ENCODE peak calls at places on chromosome 2, in nine cellular contexts. A is IMR-90; D is CD4-positive, alpha-beta memory T cell; Z is spleen; U is aorta; I is K562; X is ovary; F is pancreas; V is uterus. S is an unnamed sample.

GRCh38 chr2:10361220-10361588 is 58.5 kb downstream of the HPCAL1 start:
- DNase-seq in A (peak), D (no peak), Z (no peak), U (no peak), I (no peak), X (no peak), F (no peak), V (no peak), S (no peak)

GRCh38 chr2:68157002-68157401 is 686 bp upstream of the PNO1 start:
- DNase-seq in A (peak), D (no peak), Z (peak), U (peak), I (peak), X (no peak), F (no peak), V (no peak), S (no peak)

GRCh38 chr2:129262934-129263333 is 716.5 kb upstream of the RAB6C start:
- DNase-seq in A (no peak), D (no peak), Z (no peak), U (no peak), I (no peak), X (no peak), F (no peak), V (no peak), S (no peak)

GRCh38 chr2:142220901-142221300 is 90.1 kb upstream of the LRP1B start:
- DNase-seq in A (no peak), D (no peak), Z (no peak), U (no peak), I (no peak), X (no peak), F (no peak), V (no peak), S (no peak)

GRCh38 chr2:11342561-11343343 is 1.7 kb downstream of the ROCK2 start:
- DNase-seq in A (peak), D (no peak), Z (no peak), U (no peak), I (peak), X (no peak), F (peak), V (no peak), S (no peak)

GRCh38 chr2:134360750-134361487 is 107.0 kb downstream of the MGAT5 start:
- DNase-seq in A (no peak), D (no peak), Z (no peak), U (peak), I (no peak), X (peak), F (peak), V (no peak), S (no peak)

GRCh38 chr2:140643761-140644187 is 1487.0 kb downstream of the LRP1B start:
- DNase-seq in A (peak), D (no peak), Z (no peak), U (no peak), I (no peak), X (no peak), F (no peak), V (no peak), S (no peak)

GRCh38 chr2:77649856-77650255 is 127.7 kb upstream of the LRRTM4 start:
- DNase-seq in A (no peak), D (no peak), Z (no peak), U (no peak), I (no peak), X (no peak), F (no peak), V (no peak), S (no peak)

GRCh38 chr2:11657195-11657594 is 12.8 kb downstream of the NTSR2 start:
- DNase-seq in A (no peak), D (no peak), Z (no peak), U (no peak), I (no peak), X (no peak), F (no peak), V (no peak), S (no peak)

DNA sequence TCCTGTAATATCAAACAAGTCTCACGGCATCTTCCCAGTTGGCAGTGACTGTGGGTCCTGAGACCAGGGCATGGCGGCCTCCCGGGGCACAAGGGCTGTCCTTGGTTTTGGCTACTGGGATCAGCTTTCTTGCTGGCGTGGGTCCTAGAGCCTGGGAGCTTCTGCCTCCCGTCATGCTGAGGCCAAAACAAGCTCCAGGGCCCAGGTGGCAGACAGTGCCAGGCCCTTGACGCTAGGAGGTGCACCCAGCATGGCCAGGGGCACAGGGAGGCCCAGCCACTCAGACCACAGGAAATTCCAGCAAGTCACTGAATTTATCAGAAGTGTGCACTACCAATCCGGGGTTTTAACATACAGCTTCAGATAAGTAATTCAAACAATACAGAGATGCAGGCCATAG is 184.7 kb downstream of the EIPR1 start:
- DNase-seq in A (no peak), D (no peak), Z (peak), U (peak), I (no peak), X (no peak), F (no peak), V (no peak), S (no peak)
- H3K27ac ChIP-seq in A (no peak), D (no peak), Z (no peak), U (no peak), I (no peak), X (no peak), F (no peak), V (no peak), S (no peak)

GRCh38 chr2:16049406-16049805 is 109.1 kb downstream of the MYCN start:
- DNase-seq in A (no peak), D (no peak), Z (no peak), U (no peak), I (no peak), X (no peak), F (no peak), V (no peak), S (no peak)
- H3K27ac ChIP-seq in A (no peak), D (no peak), Z (no peak), U (no peak), I (no peak), X (no peak), F (no peak), V (no peak), S (no peak)

GRCh38 chr2:33051586-33052385 is 105.0 kb downstream of the LTBP1 start:
- DNase-seq in A (peak), D (no peak), Z (no peak), U (no peak), I (no peak), X (no peak), F (no peak), V (no peak), S (peak)
- H3K27ac ChIP-seq in A (no peak), D (no peak), Z (no peak), U (no peak), I (no peak), X (no peak), F (no peak), V (no peak), S (peak)

GRCh38 chr2:172464340-172465129 is 37.1 kb downstream of the ITGA6 start:
- DNase-seq in A (no peak), D (no peak), Z (no peak), U (no peak), I (no peak), X (no peak), F (peak), V (no peak), S (no peak)
- H3K27ac ChIP-seq in A (no peak), D (peak), Z (peak), U (no peak), I (no peak), X (no peak), F (peak), V (peak), S (no peak)

S was measured in SK-N-MC.